ENCODE peak calls at places on chromosomes 6 and 20, in seven cellular contexts. W, R, K, F, B, Y and S are unnamed samples. For H3K4me1, the result is how much of the 10 kb centered on the place peaks cover.

GRCh38 chr20:13432126-13432525 is 206.6 kb downstream of the TASP1 start:
- DNase-seq in W (no peak), R (no peak), K (no peak), F (no peak), B (no peak), Y (no peak), S (no peak)

GRCh38 chr20:3890999-3891929 is 2.1 kb downstream of the PANK2 start:
- DNase-seq in W (no peak), R (no peak), K (no peak), F (no peak), B (peak), Y (no peak), S (no peak)

GRCh38 chr6:113680351-113680750 is 176.8 kb upstream of the MARCKS start:
- DNase-seq in W (no peak), R (no peak), K (no peak), F (no peak), B (no peak), Y (no peak), S (no peak)

GRCh38 chr6:29947292-29947980 is 5.1 kb downstream of the HLA-A start:
- DNase-seq in W (no peak), R (no peak), K (no peak), F (no peak), B (no peak), Y (no peak), S (no peak)

GRCh38 chr20:8248051-8248450 is 116.0 kb downstream of the PLCB1 start:
- DNase-seq in W (no peak), R (no peak), K (no peak), F (no peak), B (no peak), Y (no peak), S (no peak)

GRCh38 chr6:150079604-150080003 is 10.7 kb upstream of the ULBP3 start:
- DNase-seq in W (peak), R (no peak), K (no peak), F (peak), B (no peak), Y (no peak), S (no peak)

GRCh38 chr6:85078071-85078470 is 313.7 kb upstream of the TBX18 start:
- DNase-seq in W (peak), R (no peak), K (no peak), F (no peak), B (no peak), Y (no peak), S (no peak)

GRCh38 chr20:62413896-62414481 is 6.9 kb upstream of the CABLES2 start:
- DNase-seq in W (no peak), R (no peak), K (no peak), F (no peak), B (no peak), Y (no peak), S (no peak)

GRCh38 chr6:7721654-7722053 is 4.2 kb upstream of the BMP6 start:
- DNase-seq in W (no peak), R (peak), K (no peak), F (no peak), B (no peak), Y (no peak), S (no peak)

GRCh38 chr6:89339565-89339964 is 13.0 kb downstream of the UBE2J1 start:
- DNase-seq in W (no peak), R (no peak), K (no peak), F (no peak), B (no peak), Y (no peak), S (no peak)

GRCh38 chr6:36825996-36826395 is 13.2 kb downstream of the CPNE5 start:
- DNase-seq in W (no peak), R (no peak), K (no peak), F (no peak), B (no peak), Y (no peak), S (no peak)

GRCh38 chr6:157223486-157223885 is 99.8 kb downstream of the TMEM242 start:
- DNase-seq in W (no peak), R (no peak), K (no peak), F (peak), B (peak), Y (no peak), S (no peak)

GRCh38 chr6:42316981-42317380 is 99.3 kb upstream of the MRPS10 start:
- DNase-seq in W (peak), R (no peak), K (no peak), F (no peak), B (no peak), Y (no peak), S (no peak)

GRCh38 chr20:47040506-47041125 is 146.0 kb downstream of the EYA2 start:
- DNase-seq in W (no peak), R (no peak), K (no peak), F (no peak), B (no peak), Y (no peak), S (no peak)

GRCh38 chr6:38239719-38240451 is 399.8 kb downstream of the BTBD9 start:
- DNase-seq in W (peak), R (no peak), K (no peak), F (no peak), B (no peak), Y (no peak), S (no peak)

GRCh38 chr20:2751868-2752630 is 48.4 kb downstream of the CPXM1 start:
- DNase-seq in W (no peak), R (peak), K (peak), F (peak), B (peak), Y (no peak), S (no peak)

GRCh38 chr6:106056060-106056737 is 29.9 kb upstream of the PRDM1 start:
- DNase-seq in W (no peak), R (no peak), K (no peak), F (no peak), B (no peak), Y (no peak), S (no peak)

GRCh38 chr6:7086488-7086887 is 21.3 kb upstream of the RREB1 start:
- DNase-seq in W (peak), R (peak), K (no peak), F (peak), B (peak), Y (no peak), S (no peak)

GRCh38 chr20:2829376-2829775 is 11.1 kb downstream of the PCED1A start:
- DNase-seq in W (no peak), R (no peak), K (no peak), F (no peak), B (no peak), Y (no peak), S (no peak)

GRCh38 chr6:82275686-82276085 is 28.1 kb upstream of the IBTK start:
- DNase-seq in W (no peak), R (no peak), K (no peak), F (no peak), B (no peak), Y (no peak), S (no peak)

GRCh38 chr6:23518294-23518693 is 607.7 kb upstream of the NRSN1 start:
- DNase-seq in W (no peak), R (no peak), K (no peak), F (no peak), B (no peak), Y (no peak), S (no peak)

GRCh38 chr6:133092771-133093170 is 148.4 kb upstream of the EYA4 start:
- DNase-seq in W (no peak), R (peak), K (no peak), F (no peak), B (no peak), Y (no peak), S (no peak)

GRCh38 chr6:43436577-43437282 is 9.4 kb downstream of the ABCC10 start:
- DNase-seq in W (peak), R (no peak), K (peak), F (no peak), B (no peak), Y (no peak), S (no peak)

GRCh38 chr6:135651964-135652755 is 154.6 kb upstream of the AHI1 start:
- DNase-seq in W (peak), R (peak), K (no peak), F (no peak), B (no peak), Y (no peak), S (no peak)

GRCh38 chr20:24868959-24869358 is 80.1 kb upstream of the CST7 start:
- DNase-seq in W (no peak), R (no peak), K (no peak), F (no peak), B (peak), Y (no peak), S (no peak)

GRCh38 chr6:100962466-100962865 is 81.3 kb upstream of the ASCC3 start:
- DNase-seq in W (no peak), R (no peak), K (no peak), F (no peak), B (no peak), Y (no peak), S (no peak)

GRCh38 chr6:167956983-167957492 is 40.4 kb upstream of the KIF25 start:
- DNase-seq in W (peak), R (no peak), K (no peak), F (no peak), B (no peak), Y (no peak), S (no peak)

GRCh38 chr6:90483116-90483839 is 103.6 kb downstream of the MAP3K7 start:
- DNase-seq in W (peak), R (no peak), K (no peak), F (no peak), B (no peak), Y (no peak), S (no peak)

GRCh38 chr6:41509596-41509995 is 36.6 kb upstream of the FOXP4 start:
- DNase-seq in W (no peak), R (no peak), K (no peak), F (no peak), B (no peak), Y (no peak), S (no peak)

GRCh38 chr20:33668087-33668790 is 1.5 kb downstream of the ACTL10 start:
- DNase-seq in W (no peak), R (no peak), K (no peak), F (peak), B (no peak), Y (no peak), S (no peak)
- H3K4me3 ChIP-seq in W (peak), R (peak), K (no peak), F (peak), B (peak), Y (peak), S (no peak)

GRCh38 chr20:33830371-33830770 is 19.2 kb downstream of the CHMP4B start:
- DNase-seq in W (no peak), R (no peak), K (no peak), F (no peak), B (no peak), Y (peak), S (no peak)

GRCh38 chr20:33829636-33830035 is 18.5 kb downstream of the CHMP4B start:
- DNase-seq in W (no peak), R (no peak), K (no peak), F (no peak), B (no peak), Y (no peak), S (no peak)

GRCh38 chr20:33835773-33836172 is 24.6 kb downstream of the CHMP4B start:
- DNase-seq in W (no peak), R (no peak), K (peak), F (no peak), B (no peak), Y (no peak), S (no peak)

GRCh38 chr20:33828912-33829560 is 17.9 kb downstream of the CHMP4B start:
- DNase-seq in W (no peak), R (no peak), K (peak), F (no peak), B (no peak), Y (no peak), S (no peak)

DNA sequence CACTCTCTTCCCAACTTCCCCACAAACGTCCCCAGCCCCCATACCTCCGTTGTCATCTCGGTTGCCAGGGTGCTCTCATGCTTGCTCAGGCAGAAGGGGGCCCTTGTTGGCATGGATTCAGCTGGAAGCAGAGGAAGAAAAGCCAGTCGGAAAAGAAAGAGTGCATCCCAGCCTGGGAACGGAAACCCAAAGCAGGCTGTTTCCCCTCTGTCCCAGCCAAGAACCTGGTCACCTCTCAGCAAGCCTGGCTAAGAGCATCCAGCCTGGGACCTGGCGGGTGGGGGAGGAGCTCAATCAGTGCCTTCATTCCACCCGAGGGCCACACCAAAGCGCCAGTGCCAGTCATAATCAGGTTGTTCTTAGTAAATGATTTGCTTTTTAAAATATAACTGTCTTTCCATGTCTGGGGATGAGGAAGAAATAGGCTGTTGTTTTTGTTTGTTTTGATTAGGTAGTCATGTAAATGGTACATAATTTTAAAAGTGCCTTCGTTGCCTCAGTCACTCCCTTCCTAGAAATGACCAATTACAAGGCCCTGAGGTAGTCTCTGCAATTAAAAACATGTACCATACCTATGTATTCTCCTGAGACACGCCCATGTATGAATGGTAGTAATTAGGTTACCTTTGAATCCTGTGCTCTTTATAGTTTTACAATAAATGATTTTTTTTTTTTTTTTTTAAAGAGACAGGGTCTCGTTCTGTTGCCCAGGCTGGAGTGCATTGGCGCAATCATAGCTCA is 21.1 kb downstream of the CHMP4B start:
- DNase-seq in W (peak), R (no peak), K (peak), F (no peak), B (no peak), Y (no peak), S (no peak)
- H3K4me1 ChIP-seq in W (under half), R (half or more), K (half or more), F (half or more), B (half or more), Y (under half), S (under half)

DNA sequence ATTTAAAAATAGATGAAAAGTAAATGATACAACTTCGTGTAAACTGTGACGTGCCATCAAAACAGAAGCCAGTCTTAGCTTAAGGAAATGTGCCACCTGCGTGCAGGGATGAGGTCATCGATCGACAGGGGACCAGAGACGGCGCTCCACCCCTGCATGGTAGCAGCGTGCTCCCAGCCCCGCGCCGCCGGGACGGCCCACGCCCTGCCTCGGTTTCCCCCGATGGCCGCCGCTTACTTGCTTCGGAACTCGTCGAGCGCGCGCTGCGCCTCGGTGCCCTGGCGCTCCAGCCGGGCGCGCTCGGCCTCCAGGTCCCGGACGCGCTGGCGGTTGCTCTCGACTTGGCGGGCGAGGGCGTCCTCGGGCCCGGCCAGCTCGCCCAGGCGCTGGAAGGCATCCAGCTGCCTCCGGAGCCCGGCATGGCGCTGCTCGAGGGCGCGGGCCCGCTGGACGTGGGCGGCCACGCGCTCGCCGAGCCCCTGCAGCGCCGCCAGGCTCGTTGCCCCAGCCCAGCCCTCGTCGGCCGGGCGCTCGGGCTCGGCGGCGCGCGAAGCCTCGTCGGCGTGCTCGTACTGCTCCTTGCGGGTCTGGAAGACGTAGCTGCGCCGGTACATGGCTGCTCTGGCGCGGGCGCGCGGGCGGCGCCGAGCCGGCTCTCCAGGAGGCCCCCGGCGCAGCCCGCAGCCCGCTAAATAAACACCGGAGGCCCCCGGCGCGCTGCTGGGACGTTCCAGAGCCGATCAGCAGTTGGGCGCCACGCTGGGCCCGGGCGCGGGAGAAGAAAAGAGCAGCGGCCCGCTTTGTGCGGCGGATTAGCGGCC is at the start of gene BFSP1:
- DNase-seq in W (peak), R (peak), K (peak), F (peak), B (peak), Y (peak), S (no peak)
- H3K4me3 ChIP-seq in W (peak), R (peak), K (no peak), F (peak), B (peak), Y (peak), S (peak)

GRCh38 chr20:23164176-23164601 is 78.1 kb upstream of the CD93 start:
- DNase-seq in W (no peak), R (no peak), K (no peak), F (no peak), B (no peak), Y (no peak), S (no peak)

GRCh38 chr20:23161968-23162696 is 76.0 kb upstream of the CD93 start:
- DNase-seq in W (peak), R (no peak), K (peak), F (peak), B (peak), Y (no peak), S (no peak)

GRCh38 chr20:23161244-23161875 is 75.2 kb upstream of the CD93 start:
- DNase-seq in W (peak), R (no peak), K (no peak), F (peak), B (no peak), Y (no peak), S (no peak)

GRCh38 chr20:23163562-23163961 is 77.4 kb upstream of the CD93 start:
- DNase-seq in W (no peak), R (no peak), K (no peak), F (peak), B (no peak), Y (no peak), S (no peak)

GRCh38 chr20:23162887-23163286 is 76.8 kb upstream of the CD93 start:
- DNase-seq in W (no peak), R (no peak), K (no peak), F (no peak), B (no peak), Y (no peak), S (no peak)
- H3K4me1 ChIP-seq in W (under half), R (under half), K (under half), F (half or more), B (under half), Y (under half), S (under half)

GRCh38 chr6:142675925-142676324 is 269.1 kb downstream of the HIVEP2 start:
- DNase-seq in W (no peak), R (no peak), K (no peak), F (no peak), B (no peak), Y (no peak), S (no peak)

GRCh38 chr6:142671791-142672190 is 273.2 kb downstream of the HIVEP2 start:
- DNase-seq in W (no peak), R (no peak), K (no peak), F (no peak), B (no peak), Y (no peak), S (no peak)

GRCh38 chr6:142679907-142680306 is 265.1 kb downstream of the HIVEP2 start:
- DNase-seq in W (no peak), R (no peak), K (no peak), F (no peak), B (no peak), Y (no peak), S (no peak)

GRCh38 chr6:142680308-142680707 is 264.7 kb downstream of the HIVEP2 start:
- DNase-seq in W (peak), R (no peak), K (no peak), F (no peak), B (no peak), Y (no peak), S (no peak)

GRCh38 chr6:142675517-142675916 is 269.5 kb downstream of the HIVEP2 start:
- DNase-seq in W (no peak), R (no peak), K (no peak), F (no peak), B (no peak), Y (no peak), S (no peak)
- H3K4me3 ChIP-seq in W (no peak), R (no peak), K (no peak), F (no peak), B (no peak), Y (no peak), S (no peak)

DNA sequence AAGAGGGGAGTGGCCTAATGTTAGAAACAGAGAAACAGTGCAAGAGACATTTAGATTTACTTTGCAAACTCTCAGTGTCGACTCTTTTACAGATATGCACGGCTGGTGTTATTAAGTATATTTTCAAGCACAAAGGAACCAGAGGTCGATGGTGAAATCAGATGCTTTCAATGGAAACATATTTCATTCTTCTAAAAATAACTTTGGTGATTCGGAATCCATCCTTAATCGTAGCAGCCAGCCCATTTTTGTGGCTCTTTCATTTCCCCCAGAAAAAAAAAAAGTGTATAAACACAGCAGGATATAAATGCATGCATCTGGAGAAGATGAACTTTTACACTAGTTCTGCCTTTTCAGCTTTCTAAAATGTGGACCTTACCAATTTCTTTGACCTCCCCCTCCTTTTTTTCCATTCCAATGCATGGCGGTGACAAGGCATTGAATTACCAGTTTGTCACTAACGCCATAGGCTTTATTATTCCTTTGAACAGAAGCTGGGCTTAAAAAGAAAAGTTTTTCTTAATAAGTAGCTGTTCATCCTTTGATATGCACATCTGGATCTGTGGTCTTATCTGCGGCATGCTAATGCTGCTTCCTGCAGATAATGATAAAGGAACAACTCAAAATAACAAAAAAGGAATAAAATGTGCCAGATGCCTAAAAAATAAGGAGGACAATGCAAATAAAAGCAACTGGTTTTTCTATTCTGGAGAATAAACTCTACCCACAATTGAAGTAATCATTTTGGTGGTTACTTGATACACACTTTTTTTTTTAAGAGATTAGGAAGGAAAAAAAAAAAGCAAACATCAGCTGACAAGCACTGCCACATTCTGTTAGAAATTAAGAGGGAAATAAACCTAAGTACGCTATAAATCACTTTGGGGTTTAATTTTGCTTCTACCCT is 156.6 kb upstream of the SALL4 start:
- DNase-seq in W (peak), R (no peak), K (no peak), F (no peak), B (no peak), Y (no peak), S (no peak)
- H3K4me1 ChIP-seq in W (under half), R (under half), K (under half), F (under half), B (under half), Y (under half), S (under half)

DNA sequence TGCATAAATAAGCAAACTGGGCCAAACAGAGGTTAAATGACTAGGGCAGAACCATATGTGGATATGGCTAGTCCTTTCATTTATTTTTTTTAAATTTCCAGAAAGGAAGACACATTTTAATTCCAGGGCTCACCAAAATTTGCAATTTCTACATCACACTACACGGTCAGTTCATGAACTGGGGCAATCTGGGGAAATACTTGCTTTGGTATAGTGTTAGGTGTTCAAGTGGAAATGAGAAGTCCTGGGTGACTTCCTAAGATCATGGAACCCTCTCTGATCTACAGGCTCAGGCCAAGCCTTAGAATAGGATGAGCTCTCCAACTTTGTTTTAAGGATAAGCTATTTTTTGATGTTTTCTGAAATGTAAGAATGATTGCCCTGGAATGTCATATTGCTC is 128.6 kb upstream of the SPACA1 start:
- DNase-seq in W (no peak), R (no peak), K (no peak), F (no peak), B (no peak), Y (no peak), S (no peak)
- H3K4me3 ChIP-seq in W (no peak), R (peak), K (no peak), F (no peak), B (no peak), Y (no peak), S (no peak)